ENCODE peak calls at places on chromosomes 2 and 18, in nine cellular contexts. One of them, this sample, is unnamed.

GRCh38 chr2:20368706-20369105 is 18.1 kb upstream of the PUM2 start:
- DNase-seq in CD8-positive, alpha-beta T cell: no peak
- DNase-seq in iPS DF 6.9: no peak
- DNase-seq in colonic mucosa: no peak
- DNase-seq in heart right ventricle: no peak
- DNase-seq in spleen: no peak
- DNase-seq in PC-3: no peak
- DNase-seq in heart left ventricle: no peak
- DNase-seq in adrenal gland: peak; percentile 5
- DNase-seq in this sample: no peak

GRCh38 chr2:120660056-120660694 is 75.5 kb upstream of the GLI2 start:
- DNase-seq in CD8-positive, alpha-beta T cell: no peak
- DNase-seq in iPS DF 6.9: no peak
- DNase-seq in colonic mucosa: no peak
- DNase-seq in heart right ventricle: no peak
- DNase-seq in spleen: no peak
- DNase-seq in PC-3: no peak
- DNase-seq in heart left ventricle: no peak
- DNase-seq in adrenal gland: no peak
- DNase-seq in this sample: no peak

GRCh38 chr2:159098815-159099455 is 130.5 kb downstream of the TANC1 start:
- DNase-seq in CD8-positive, alpha-beta T cell: no peak
- DNase-seq in iPS DF 6.9: no peak
- DNase-seq in colonic mucosa: no peak
- DNase-seq in heart right ventricle: no peak
- DNase-seq in spleen: no peak
- DNase-seq in PC-3: peak; percentile 91
- DNase-seq in heart left ventricle: no peak
- DNase-seq in adrenal gland: no peak
- DNase-seq in this sample: no peak

GRCh38 chr2:227163998-227164744 is at the start of the genes COL4A3 and COL4A4:
- DNase-seq in CD8-positive, alpha-beta T cell: no peak
- DNase-seq in iPS DF 6.9: no peak
- DNase-seq in colonic mucosa: peak; percentile 50
- DNase-seq in heart right ventricle: peak; percentile 69
- DNase-seq in spleen: peak; percentile 86
- DNase-seq in PC-3: peak; percentile 49
- DNase-seq in heart left ventricle: peak; percentile 65
- DNase-seq in adrenal gland: peak; percentile 91
- DNase-seq in this sample: peak; percentile 91

GRCh38 chr2:40192864-40193669 is 258.8 kb downstream of the SLC8A1 start:
- DNase-seq in CD8-positive, alpha-beta T cell: no peak
- DNase-seq in iPS DF 6.9: no peak
- DNase-seq in colonic mucosa: no peak
- DNase-seq in heart right ventricle: no peak
- DNase-seq in spleen: no peak
- DNase-seq in PC-3: peak; percentile 87
- DNase-seq in heart left ventricle: no peak
- DNase-seq in adrenal gland: no peak
- DNase-seq in this sample: no peak

GRCh38 chr2:71157124-71157802 is 26.8 kb downstream of the MPHOSPH10 start:
- DNase-seq in CD8-positive, alpha-beta T cell: peak; percentile 53
- DNase-seq in iPS DF 6.9: peak; percentile 75
- DNase-seq in colonic mucosa: peak; percentile 56
- DNase-seq in heart right ventricle: peak; percentile 43
- DNase-seq in spleen: peak; percentile 81
- DNase-seq in PC-3: peak; percentile 67
- DNase-seq in heart left ventricle: peak; percentile 49
- DNase-seq in adrenal gland: peak; percentile 58
- DNase-seq in this sample: peak; percentile 51

GRCh38 chr2:79082987-79083386 is 4.8 kb downstream of the REG1B start:
- DNase-seq in CD8-positive, alpha-beta T cell: no peak
- DNase-seq in iPS DF 6.9: no peak
- DNase-seq in colonic mucosa: no peak
- DNase-seq in heart right ventricle: no peak
- DNase-seq in spleen: no peak
- DNase-seq in PC-3: no peak
- DNase-seq in heart left ventricle: no peak
- DNase-seq in adrenal gland: no peak
- DNase-seq in this sample: peak; percentile 52

GRCh38 chr2:160402498-160402897 is 91.1 kb downstream of the RBMS1 start:
- DNase-seq in CD8-positive, alpha-beta T cell: no peak
- DNase-seq in iPS DF 6.9: no peak
- DNase-seq in colonic mucosa: no peak
- DNase-seq in heart right ventricle: no peak
- DNase-seq in spleen: no peak
- DNase-seq in PC-3: no peak
- DNase-seq in heart left ventricle: no peak
- DNase-seq in adrenal gland: no peak
- DNase-seq in this sample: no peak

GRCh38 chr2:231613054-231613654 is 20.5 kb downstream of the TEX44 start:
- DNase-seq in CD8-positive, alpha-beta T cell: no peak
- DNase-seq in iPS DF 6.9: no peak
- DNase-seq in colonic mucosa: no peak
- DNase-seq in heart right ventricle: peak; percentile 41
- DNase-seq in spleen: peak; percentile 85
- DNase-seq in PC-3: no peak
- DNase-seq in heart left ventricle: peak; percentile 36
- DNase-seq in adrenal gland: no peak
- DNase-seq in this sample: peak; percentile 74

GRCh38 chr2:195659114-195659513 is 2.1 kb downstream of the SLC39A10 start:
- DNase-seq in CD8-positive, alpha-beta T cell: no peak
- DNase-seq in iPS DF 6.9: no peak
- DNase-seq in colonic mucosa: no peak
- DNase-seq in heart right ventricle: no peak
- DNase-seq in spleen: no peak
- DNase-seq in PC-3: no peak
- DNase-seq in heart left ventricle: no peak
- DNase-seq in adrenal gland: no peak
- DNase-seq in this sample: no peak

GRCh38 chr2:192827735-192828134 is 633.0 kb upstream of the TMEFF2 start:
- DNase-seq in CD8-positive, alpha-beta T cell: no peak
- DNase-seq in iPS DF 6.9: no peak
- DNase-seq in colonic mucosa: no peak
- DNase-seq in heart right ventricle: no peak
- DNase-seq in spleen: peak; percentile 52
- DNase-seq in PC-3: no peak
- DNase-seq in heart left ventricle: no peak
- DNase-seq in adrenal gland: no peak
- DNase-seq in this sample: no peak

GRCh38 chr2:231611273-231612198 is 18.9 kb downstream of the TEX44 start:
- DNase-seq in CD8-positive, alpha-beta T cell: peak; percentile 31
- DNase-seq in iPS DF 6.9: no peak
- DNase-seq in colonic mucosa: peak; percentile 59
- DNase-seq in heart right ventricle: peak; percentile 38
- DNase-seq in spleen: no peak
- DNase-seq in PC-3: peak; percentile 88
- DNase-seq in heart left ventricle: no peak
- DNase-seq in adrenal gland: peak; percentile 87
- DNase-seq in this sample: peak; percentile 71

GRCh38 chr2:219962801-219963200 is 335.4 kb downstream of the SLC4A3 start:
- DNase-seq in CD8-positive, alpha-beta T cell: no peak
- DNase-seq in iPS DF 6.9: no peak
- DNase-seq in colonic mucosa: no peak
- DNase-seq in heart right ventricle: no peak
- DNase-seq in spleen: no peak
- DNase-seq in PC-3: no peak
- DNase-seq in heart left ventricle: no peak
- DNase-seq in adrenal gland: no peak
- DNase-seq in this sample: no peak

GRCh38 chr2:20139828-20140227 is 85.1 kb downstream of the SDC1 start:
- DNase-seq in CD8-positive, alpha-beta T cell: no peak
- DNase-seq in iPS DF 6.9: no peak
- DNase-seq in colonic mucosa: no peak
- DNase-seq in heart right ventricle: no peak
- DNase-seq in spleen: no peak
- DNase-seq in PC-3: no peak
- DNase-seq in heart left ventricle: no peak
- DNase-seq in adrenal gland: no peak
- DNase-seq in this sample: no peak

GRCh38 chr2:15243762-15244161 is 317.4 kb downstream of the NBAS start:
- DNase-seq in CD8-positive, alpha-beta T cell: no peak
- DNase-seq in iPS DF 6.9: no peak
- DNase-seq in colonic mucosa: no peak
- DNase-seq in heart right ventricle: no peak
- DNase-seq in spleen: no peak
- DNase-seq in PC-3: peak; percentile 55
- DNase-seq in heart left ventricle: no peak
- DNase-seq in adrenal gland: no peak
- DNase-seq in this sample: no peak

GRCh38 chr18:62287753-62288668 is 37.1 kb upstream of the TNFRSF11A start:
- DNase-seq in CD8-positive, alpha-beta T cell: no peak
- DNase-seq in iPS DF 6.9: no peak
- DNase-seq in colonic mucosa: no peak
- DNase-seq in heart right ventricle: no peak
- DNase-seq in spleen: no peak
- DNase-seq in PC-3: no peak
- DNase-seq in heart left ventricle: no peak
- DNase-seq in adrenal gland: no peak
- DNase-seq in this sample: no peak

GRCh38 chr18:62288669-62289016 is 36.5 kb upstream of the TNFRSF11A start:
- DNase-seq in CD8-positive, alpha-beta T cell: no peak
- DNase-seq in iPS DF 6.9: no peak
- DNase-seq in colonic mucosa: no peak
- DNase-seq in heart right ventricle: no peak
- DNase-seq in spleen: no peak
- DNase-seq in PC-3: no peak
- DNase-seq in heart left ventricle: no peak
- DNase-seq in adrenal gland: no peak
- DNase-seq in this sample: no peak

GRCh38 chr18:62282188-62282629 is 42.9 kb upstream of the TNFRSF11A start:
- DNase-seq in CD8-positive, alpha-beta T cell: no peak
- DNase-seq in iPS DF 6.9: no peak
- DNase-seq in colonic mucosa: no peak
- DNase-seq in heart right ventricle: no peak
- DNase-seq in spleen: no peak
- DNase-seq in PC-3: peak; percentile 58
- DNase-seq in heart left ventricle: no peak
- DNase-seq in adrenal gland: no peak
- DNase-seq in this sample: no peak

GRCh38 chr18:62281684-62282083 is 43.4 kb upstream of the TNFRSF11A start:
- DNase-seq in CD8-positive, alpha-beta T cell: no peak
- DNase-seq in iPS DF 6.9: no peak
- DNase-seq in colonic mucosa: no peak
- DNase-seq in heart right ventricle: no peak
- DNase-seq in spleen: no peak
- DNase-seq in PC-3: peak; percentile 90
- DNase-seq in heart left ventricle: no peak
- DNase-seq in adrenal gland: no peak
- DNase-seq in this sample: no peak

GRCh38 chr18:62284637-62285036 is 40.5 kb upstream of the TNFRSF11A start:
- DNase-seq in CD8-positive, alpha-beta T cell: no peak
- DNase-seq in iPS DF 6.9: no peak
- DNase-seq in colonic mucosa: no peak
- DNase-seq in heart right ventricle: no peak
- DNase-seq in spleen: no peak
- DNase-seq in PC-3: no peak
- DNase-seq in heart left ventricle: no peak
- DNase-seq in adrenal gland: no peak
- DNase-seq in this sample: no peak
- H3K4me1 ChIP-seq in CD8-positive, alpha-beta T cell: no peaks in the 10 kb centered on the region
- H3K4me1 ChIP-seq in iPS DF 6.9: no peaks in the 10 kb centered on the region
- H3K4me1 ChIP-seq in colonic mucosa: peaks cover 5% of the 10 kb centered on the region
- H3K4me1 ChIP-seq in heart right ventricle: no peaks in the 10 kb centered on the region
- H3K4me1 ChIP-seq in spleen: peaks cover 6% of the 10 kb centered on the region
- H3K4me1 ChIP-seq in PC-3: peaks cover 53% of the 10 kb centered on the region
- H3K4me1 ChIP-seq in heart left ventricle: peaks cover 23% of the 10 kb centered on the region
- H3K4me1 ChIP-seq in adrenal gland: peaks cover 13% of the 10 kb centered on the region
- H3K4me1 ChIP-seq in this sample: peaks cover 4% of the 10 kb centered on the region

GRCh38 chr2:180893752-180894151 is 86.7 kb upstream of the UBE2E3 start:
- DNase-seq in CD8-positive, alpha-beta T cell: no peak
- DNase-seq in iPS DF 6.9: no peak
- DNase-seq in colonic mucosa: no peak
- DNase-seq in heart right ventricle: no peak
- DNase-seq in spleen: no peak
- DNase-seq in PC-3: no peak
- DNase-seq in heart left ventricle: no peak
- DNase-seq in adrenal gland: no peak
- DNase-seq in this sample: no peak

GRCh38 chr2:180891360-180891759 is 89.0 kb upstream of the UBE2E3 start:
- DNase-seq in CD8-positive, alpha-beta T cell: no peak
- DNase-seq in iPS DF 6.9: no peak
- DNase-seq in colonic mucosa: no peak
- DNase-seq in heart right ventricle: no peak
- DNase-seq in spleen: no peak
- DNase-seq in PC-3: no peak
- DNase-seq in heart left ventricle: no peak
- DNase-seq in adrenal gland: no peak
- DNase-seq in this sample: no peak

GRCh38 chr2:180890781-180891180 is 89.6 kb upstream of the UBE2E3 start:
- DNase-seq in CD8-positive, alpha-beta T cell: no peak
- DNase-seq in iPS DF 6.9: no peak
- DNase-seq in colonic mucosa: no peak
- DNase-seq in heart right ventricle: no peak
- DNase-seq in spleen: no peak
- DNase-seq in PC-3: peak; percentile 13
- DNase-seq in heart left ventricle: no peak
- DNase-seq in adrenal gland: no peak
- DNase-seq in this sample: no peak

GRCh38 chr2:180892081-180892480 is 88.3 kb upstream of the UBE2E3 start:
- DNase-seq in CD8-positive, alpha-beta T cell: no peak
- DNase-seq in iPS DF 6.9: no peak
- DNase-seq in colonic mucosa: no peak
- DNase-seq in heart right ventricle: no peak
- DNase-seq in spleen: no peak
- DNase-seq in PC-3: no peak
- DNase-seq in heart left ventricle: no peak
- DNase-seq in adrenal gland: no peak
- DNase-seq in this sample: no peak
- H3K27ac ChIP-seq in CD8-positive, alpha-beta T cell: no peak overlapping the region
- H3K27ac ChIP-seq in iPS DF 6.9: no peak overlapping the region
- H3K27ac ChIP-seq in colonic mucosa: no peak overlapping the region
- H3K27ac ChIP-seq in heart right ventricle: no peak overlapping the region
- H3K27ac ChIP-seq in spleen: no peak overlapping the region
- H3K27ac ChIP-seq in PC-3: no peak overlapping the region
- H3K27ac ChIP-seq in heart left ventricle: no peak overlapping the region
- H3K27ac ChIP-seq in adrenal gland: no peak overlapping the region
- H3K27ac ChIP-seq in this sample: no peak overlapping the region

GRCh38 chr18:10059610-10060468 is 146.0 kb downstream of the VAPA start:
- DNase-seq in CD8-positive, alpha-beta T cell: no peak
- DNase-seq in iPS DF 6.9: no peak
- DNase-seq in colonic mucosa: no peak
- DNase-seq in heart right ventricle: peak; percentile 43
- DNase-seq in spleen: no peak
- DNase-seq in PC-3: no peak
- DNase-seq in heart left ventricle: peak; percentile 57
- DNase-seq in adrenal gland: no peak
- DNase-seq in this sample: peak; percentile 73
- H3K4me3 ChIP-seq in CD8-positive, alpha-beta T cell: no peak overlapping the region
- H3K4me3 ChIP-seq in iPS DF 6.9: no peak overlapping the region
- H3K4me3 ChIP-seq in colonic mucosa: no peak overlapping the region
- H3K4me3 ChIP-seq in heart right ventricle: no peak overlapping the region
- H3K4me3 ChIP-seq in spleen: no peak overlapping the region
- H3K4me3 ChIP-seq in PC-3: no peak overlapping the region
- H3K4me3 ChIP-seq in heart left ventricle: no peak overlapping the region
- H3K4me3 ChIP-seq in adrenal gland: no peak overlapping the region
- H3K4me3 ChIP-seq in this sample: no peak overlapping the region

DNA sequence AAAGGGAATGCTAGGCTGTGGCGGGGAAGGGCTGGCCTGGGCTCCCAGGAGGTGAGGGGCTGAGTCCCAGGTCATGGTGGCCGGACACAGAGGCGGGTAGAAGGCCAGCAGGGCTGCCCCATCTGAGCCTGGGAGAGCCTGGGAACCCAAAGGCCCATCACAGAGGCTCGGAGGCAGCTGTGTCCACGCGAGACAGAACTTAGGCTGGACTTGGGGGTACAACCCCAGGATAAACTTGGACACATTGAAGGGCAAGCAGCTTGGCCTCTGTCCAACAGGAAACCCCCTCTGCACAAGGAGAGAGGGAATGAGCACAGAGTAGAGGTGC is 95.9 kb downstream of the ZFP36L2 start:
- DNase-seq in CD8-positive, alpha-beta T cell: no peak
- DNase-seq in iPS DF 6.9: no peak
- DNase-seq in colonic mucosa: no peak
- DNase-seq in heart right ventricle: no peak
- DNase-seq in spleen: peak; percentile 87
- DNase-seq in PC-3: no peak
- DNase-seq in heart left ventricle: no peak
- DNase-seq in adrenal gland: no peak
- DNase-seq in this sample: no peak
- H3K4me1 ChIP-seq in CD8-positive, alpha-beta T cell: peaks cover 97% of the 10 kb centered on the region
- H3K4me1 ChIP-seq in iPS DF 6.9: peaks cover 3% of the 10 kb centered on the region
- H3K4me1 ChIP-seq in colonic mucosa: peaks cover 36% of the 10 kb centered on the region
- H3K4me1 ChIP-seq in heart right ventricle: peaks cover 19% of the 10 kb centered on the region
- H3K4me1 ChIP-seq in spleen: peaks cover 75% of the 10 kb centered on the region
- H3K4me1 ChIP-seq in PC-3: peaks cover 23% of the 10 kb centered on the region
- H3K4me1 ChIP-seq in heart left ventricle: peaks cover 70% of the 10 kb centered on the region
- H3K4me1 ChIP-seq in adrenal gland: peaks cover 10% of the 10 kb centered on the region
- H3K4me1 ChIP-seq in this sample: peaks cover 14% of the 10 kb centered on the region

This sample was measured in right cardiac atrium.